ENCODE peak calls at places on chromosomes 7 and 10, in eight cellular contexts. Z is ovary; C is upper lobe of left lung; Q is H9; N is pancreas; E is A549; P is CD4-positive, alpha-beta memory T cell; I is mammary epithelial cell. R is an unnamed sample. For H3K4me1, the result is how much of the 10 kb centered on the place peaks cover.

GRCh38 chr7:104065491-104065890 is 76.0 kb upstream of the RELN start:
- DNase-seq in C (no peak), E (no peak), I (no peak), Z (no peak), P (no peak), Q (no peak), N (no peak), R (no peak)

GRCh38 chr10:104045151-104046089 is 40.3 kb downstream of the COL17A1 start:
- DNase-seq in I (no peak), P (no peak), E (peak), N (no peak), C (no peak), Q (peak), Z (peak), R (no peak)

GRCh38 chr10:88116491-88116890 is 253.1 kb downstream of the PTEN start:
- DNase-seq in C (no peak), Z (no peak), N (no peak), E (peak), I (peak), P (no peak), Q (no peak), R (no peak)

GRCh38 chr7:122515404-122515803 is 183.5 kb downstream of the RNF133 start:
- DNase-seq in Z (no peak), N (peak), P (no peak), C (no peak), I (no peak), E (no peak), Q (no peak), R (no peak)

GRCh38 chr7:3544202-3544601 is 243.2 kb downstream of the SDK1 start:
- DNase-seq in P (no peak), N (no peak), E (no peak), Q (peak), C (peak), Z (no peak), I (no peak), R (no peak)

GRCh38 chr7:36273836-36274235 is 115.8 kb upstream of the ANLN start:
- DNase-seq in E (no peak), N (no peak), I (no peak), C (no peak), P (no peak), Z (no peak), Q (no peak), R (no peak)

GRCh38 chr10:29486466-29486865 is 148.3 kb downstream of the SVIL start:
- DNase-seq in I (no peak), Q (no peak), P (no peak), N (no peak), C (no peak), E (no peak), Z (no peak), R (no peak)

GRCh38 chr10:5283305-5284158 is 81.2 kb upstream of the UCN3 start:
- DNase-seq in Z (peak), C (no peak), N (peak), Q (peak), P (peak), E (peak), I (peak), R (peak)

GRCh38 chr7:47653550-47654351 is 71.8 kb upstream of the TNS3 start:
- DNase-seq in E (peak), Q (no peak), P (no peak), I (no peak), N (no peak), Z (no peak), C (no peak), R (no peak)

GRCh38 chr10:111598433-111599059 is 521.7 kb downstream of the ADRA2A start:
- DNase-seq in N (peak), I (peak), C (no peak), Z (peak), E (peak), Q (peak), P (peak), R (peak)

GRCh38 chr7:22776964-22777363 is 45.7 kb downstream of the TOMM7 start:
- DNase-seq in Q (no peak), C (no peak), Z (no peak), I (no peak), P (no peak), E (no peak), N (no peak), R (no peak)

GRCh38 chr10:80324086-80324485 is 32.5 kb downstream of the DYDC1 start:
- DNase-seq in Q (no peak), C (no peak), E (no peak), I (peak), N (no peak), P (no peak), Z (no peak), R (no peak)

GRCh38 chr7:34064511-34065158 is 159.3 kb downstream of the BMPER start:
- DNase-seq in P (no peak), Z (no peak), Q (no peak), N (no peak), I (no peak), C (no peak), E (peak), R (no peak)

GRCh38 chr10:130748409-130749057 is 563.0 kb downstream of the TCERG1L start:
- DNase-seq in P (no peak), Q (peak), I (no peak), C (no peak), Z (no peak), E (no peak), N (no peak), R (no peak)

GRCh38 chr10:63666836-63667383 is 145.7 kb downstream of the REEP3 start:
- DNase-seq in Z (no peak), N (no peak), E (no peak), Q (no peak), C (no peak), I (peak), P (no peak), R (no peak)

GRCh38 chr10:132407243-132407746 is 10.3 kb downstream of the PWWP2B start:
- DNase-seq in P (peak), E (no peak), Q (no peak), C (peak), N (peak), Z (no peak), I (no peak), R (no peak)

GRCh38 chr7:29976673-29977072 is 12.9 kb downstream of the SCRN1 start:
- DNase-seq in N (no peak), Z (peak), Q (no peak), C (no peak), I (peak), P (no peak), E (no peak), R (no peak)

GRCh38 chr7:150945171-150945852 is 32.8 kb downstream of the KCNH2 start:
- DNase-seq in I (no peak), P (peak), E (no peak), C (peak), Q (peak), N (no peak), Z (no peak), R (no peak)

GRCh38 chr7:137001041-137001440 is 132.6 kb downstream of the CHRM2 start:
- DNase-seq in N (no peak), P (no peak), Q (no peak), I (no peak), E (no peak), C (no peak), Z (no peak), R (no peak)

GRCh38 chr10:71635251-71635866 is 84.2 kb downstream of the C10orf105 start:
- DNase-seq in Q (no peak), E (no peak), N (no peak), P (no peak), Z (no peak), C (no peak), I (no peak), R (no peak)
- H3K4me1 ChIP-seq in Q (under half), E (under half), N (under half), P (under half), Z (under half), C (under half), I (under half), R (under half)

GRCh38 chr7:70402069-70402468 is 729.9 kb upstream of the GALNT17 start:
- DNase-seq in Q (no peak), C (no peak), I (no peak), Z (no peak), P (no peak), N (no peak), E (no peak), R (no peak)
- H3K4me1 ChIP-seq in Q (under half), C (under half), I (under half), Z (under half), P (under half), N (under half), E (under half), R (under half)

GRCh38 chr7:42217053-42217452 is 20.0 kb downstream of the GLI3 start:
- DNase-seq in I (no peak), C (no peak), E (no peak), N (no peak), Z (no peak), Q (no peak), P (no peak), R (no peak)
- H3K4me1 ChIP-seq in I (under half), C (under half), E (under half), N (under half), Z (under half), Q (under half), P (under half), R (under half)

DNA sequence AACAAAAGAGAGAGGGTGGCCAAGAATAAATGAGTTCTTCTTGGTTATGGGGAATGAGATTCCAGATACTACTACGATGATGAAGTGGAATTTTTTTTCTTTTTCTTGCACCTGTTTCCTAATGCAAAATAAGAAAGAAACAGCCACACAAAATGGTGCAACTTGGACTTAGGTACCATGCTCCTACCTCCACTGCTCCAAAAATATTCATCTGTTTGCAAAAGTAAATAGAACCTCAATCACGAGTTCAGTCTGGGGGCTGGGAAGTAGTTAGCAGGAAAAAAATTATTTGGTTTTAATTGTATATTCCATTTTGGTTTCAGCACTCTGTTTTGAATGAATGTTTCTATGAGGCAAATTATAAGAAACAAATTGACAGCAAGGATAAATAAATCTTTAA is 73.5 kb downstream of the SLC25A13 start:
- DNase-seq in Q (no peak), I (no peak), Z (no peak), N (no peak), P (no peak), C (no peak), E (no peak), R (no peak)
- H3K4me1 ChIP-seq in Q (under half), I (under half), Z (under half), N (under half), P (under half), C (under half), E (under half), R (under half)

DNA sequence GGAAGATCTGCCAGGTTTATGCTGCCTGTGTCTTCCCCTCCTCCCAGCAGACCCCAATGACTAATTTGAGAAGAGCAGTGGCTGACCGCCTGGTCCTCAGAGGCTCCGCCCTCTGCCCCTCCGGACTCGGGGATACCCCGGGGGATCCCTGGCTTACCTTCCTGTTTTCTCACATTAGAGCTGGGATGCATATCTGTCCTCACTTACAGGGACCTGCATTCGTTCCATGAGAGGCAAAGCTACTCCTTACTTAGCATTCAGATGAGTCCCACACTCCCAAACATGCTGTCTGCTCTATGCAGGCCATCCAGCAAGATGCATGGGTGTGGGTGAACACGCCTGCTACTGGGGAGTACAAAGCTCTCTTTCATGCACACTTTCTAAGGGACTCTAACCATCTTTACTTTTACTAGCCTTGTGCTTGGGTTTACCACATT is 24.0 kb downstream of the VOPP1 start:
- DNase-seq in Z (no peak), P (no peak), E (no peak), N (no peak), C (no peak), Q (no peak), I (no peak), R (no peak)
- H3K4me1 ChIP-seq in Z (under half), P (half or more), E (half or more), N (under half), C (under half), Q (under half), I (under half), R (under half)

GRCh38 chr10:3780056-3780765 is 4.8 kb downstream of the KLF6 start:
- DNase-seq in Z (no peak), Q (peak), I (peak), N (no peak), E (no peak), P (peak), C (no peak), R (no peak)
- H3K4me1 ChIP-seq in Z (under half), Q (under half), I (under half), N (under half), E (half or more), P (half or more), C (half or more), R (half or more)

DNA sequence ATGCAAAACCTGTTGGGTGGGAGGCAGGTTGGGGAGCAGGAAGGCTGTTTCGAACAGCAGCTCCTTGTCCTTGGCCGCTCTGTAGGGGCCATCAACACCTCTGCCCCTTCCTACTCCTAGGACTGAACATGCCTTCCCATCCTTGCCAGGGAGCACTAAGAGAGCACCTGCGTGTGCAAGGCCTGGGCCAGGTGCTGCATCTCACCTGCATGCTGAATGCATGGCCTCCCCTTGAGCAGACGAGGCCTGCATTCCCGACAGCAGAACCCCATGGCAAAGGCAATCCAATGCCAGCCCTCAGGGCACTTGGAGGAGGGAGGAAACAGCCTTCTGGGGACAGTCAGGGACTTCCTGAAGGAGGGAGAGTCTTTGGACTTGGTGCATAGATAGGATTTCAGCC is 11.0 kb downstream of the VSIR start:
- DNase-seq in I (no peak), Q (no peak), Z (no peak), E (no peak), C (no peak), P (no peak), N (no peak), R (no peak)
- H3K4me1 ChIP-seq in I (half or more), Q (under half), Z (under half), E (half or more), C (half or more), P (half or more), N (under half), R (half or more)

GRCh38 chr10:89159761-89160160 is 47.4 kb downstream of the CH25H start:
- DNase-seq in N (no peak), Q (no peak), Z (no peak), C (no peak), I (no peak), P (no peak), E (no peak), R (no peak)
- H3K4me1 ChIP-seq in N (under half), Q (under half), Z (under half), C (under half), I (under half), P (under half), E (under half), R (under half)

GRCh38 chr7:51160990-51161615 is 155.5 kb downstream of the COBL start:
- DNase-seq in Q (peak), C (no peak), P (peak), Z (peak), N (peak), E (peak), I (peak), R (peak)
- H3K4me1 ChIP-seq in Q (under half), C (under half), P (under half), Z (under half), N (under half), E (under half), I (under half), R (under half)

GRCh38 chr10:69569144-69569934 is 3.9 kb downstream of the NEUROG3 start:
- DNase-seq in Q (no peak), P (no peak), I (no peak), C (no peak), N (no peak), Z (no peak), E (no peak), R (no peak)

GRCh38 chr10:69572159-69573055 is 815 bp downstream of the NEUROG3 start:
- DNase-seq in N (no peak), I (peak), C (peak), E (no peak), P (no peak), Z (no peak), Q (peak), R (no peak)

GRCh38 chr10:69571618-69572158 is 1.5 kb downstream of the NEUROG3 start:
- DNase-seq in Q (peak), C (no peak), Z (no peak), I (no peak), E (no peak), P (no peak), N (no peak), R (no peak)

GRCh38 chr10:69568472-69569143 is 4.6 kb downstream of the NEUROG3 start:
- DNase-seq in P (no peak), Q (peak), Z (no peak), I (no peak), C (peak), N (no peak), E (no peak), R (no peak)

GRCh38 chr10:69570050-69570816 is 3.0 kb downstream of the NEUROG3 start:
- DNase-seq in Z (no peak), Q (peak), P (no peak), E (no peak), I (no peak), C (no peak), N (no peak), R (no peak)
- H3K4me1 ChIP-seq in Z (under half), Q (under half), P (under half), E (under half), I (under half), C (under half), N (under half), R (under half)

R was measured in CD8-positive, alpha-beta T cell.